ENCODE peak calls at places on chromosomes 11 and 22, in four cellular contexts. Y, M, A and B are unnamed samples. For H3K4me1, the result is how much of the 10 kb centered on the place peaks cover.

GRCh38 chr11:71182791-71183556 is 69.4 kb downstream of the SHANK2 start:
- DNase-seq in Y (no peak), M (no peak), A (no peak), B (no peak)

GRCh38 chr11:3095712-3096361 is 38.6 kb upstream of the CARS1 start:
- DNase-seq in Y (no peak), M (peak), A (peak), B (no peak)

GRCh38 chr11:121035823-121036222 is 11.9 kb downstream of the TBCEL start:
- DNase-seq in Y (no peak), M (no peak), A (no peak), B (no peak)

GRCh38 chr22:17095538-17095937 is 10.7 kb downstream of the IL17RA start:
- DNase-seq in Y (no peak), M (no peak), A (no peak), B (no peak)

GRCh38 chr11:69411257-69411924 is 70.1 kb upstream of the LINC01488 start:
- DNase-seq in Y (no peak), M (peak), A (no peak), B (no peak)

GRCh38 chr22:44201556-44202129 is 20.9 kb downstream of the PARVG start:
- DNase-seq in Y (no peak), M (no peak), A (no peak), B (no peak)

GRCh38 chr11:13140028-13140870 is 131.1 kb downstream of the RASSF10 start:
- DNase-seq in Y (no peak), M (peak), A (peak), B (no peak)

GRCh38 chr22:32531955-32532818 is 57.6 kb downstream of the FBXO7 start:
- DNase-seq in Y (no peak), M (no peak), A (peak), B (peak)

GRCh38 chr22:30866811-30867271 is 101.7 kb downstream of the MORC2 start:
- DNase-seq in Y (no peak), M (peak), A (no peak), B (no peak)

GRCh38 chr11:110086892-110087309 is 6.3 kb upstream of the ZC3H12C start:
- DNase-seq in Y (no peak), M (peak), A (no peak), B (no peak)

GRCh38 chr11:11555228-11555627 is 66.6 kb downstream of the GALNT18 start:
- DNase-seq in Y (no peak), M (no peak), A (peak), B (no peak)

GRCh38 chr11:119776031-119776636 is 47.1 kb upstream of the NECTIN1 start:
- DNase-seq in Y (no peak), M (no peak), A (no peak), B (no peak)

DNA sequence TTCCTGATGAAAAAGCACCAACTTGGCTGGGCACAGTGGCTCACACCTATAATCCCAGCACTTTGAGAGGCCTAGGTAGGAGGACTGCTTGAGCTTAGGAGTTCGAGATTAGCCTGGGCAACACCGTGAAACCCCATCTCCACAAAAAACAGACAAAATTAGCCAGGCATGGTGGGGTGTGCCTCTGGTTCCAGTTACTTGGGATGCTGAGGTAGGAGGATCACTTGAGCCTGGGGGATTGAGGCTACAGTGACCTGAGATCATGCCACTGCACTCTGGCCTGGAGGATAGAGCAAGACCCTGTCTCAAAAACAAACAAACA is 3.0 kb downstream of the HPS4 start:
- DNase-seq in Y (no peak), M (no peak), A (no peak), B (no peak)
- H3K4me1 ChIP-seq in Y (half or more), M (under half), A (half or more), B (under half)

GRCh38 chr11:34480339-34480738 is 33.3 kb downstream of the ELF5 start:
- DNase-seq in Y (no peak), M (peak), A (no peak), B (no peak)
- H3K4me1 ChIP-seq in Y (under half), M (under half), A (under half), B (under half)

DNA sequence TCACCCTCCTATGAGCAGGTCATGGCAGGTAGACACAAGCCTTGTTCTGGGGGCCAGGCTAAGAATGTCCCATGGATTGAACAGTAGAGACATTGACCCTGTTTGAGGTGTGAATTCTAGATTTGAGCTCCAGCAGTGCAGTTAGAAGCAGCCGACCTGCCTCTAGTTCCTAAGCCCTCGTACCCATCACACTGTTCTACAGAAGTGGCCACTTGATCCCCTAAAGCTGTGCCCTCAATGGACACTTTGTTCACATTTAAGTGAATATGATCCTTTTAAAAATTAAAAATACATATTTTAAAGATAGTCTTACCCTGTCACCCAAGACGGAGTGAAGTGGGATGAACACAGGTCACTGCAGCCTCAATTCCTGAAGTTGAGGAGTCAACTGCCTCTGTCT is 122.0 kb downstream of the MED15 start:
- DNase-seq in Y (no peak), M (no peak), A (no peak), B (no peak)
- H3K4me1 ChIP-seq in Y (under half), M (under half), A (under half), B (under half)

DNA sequence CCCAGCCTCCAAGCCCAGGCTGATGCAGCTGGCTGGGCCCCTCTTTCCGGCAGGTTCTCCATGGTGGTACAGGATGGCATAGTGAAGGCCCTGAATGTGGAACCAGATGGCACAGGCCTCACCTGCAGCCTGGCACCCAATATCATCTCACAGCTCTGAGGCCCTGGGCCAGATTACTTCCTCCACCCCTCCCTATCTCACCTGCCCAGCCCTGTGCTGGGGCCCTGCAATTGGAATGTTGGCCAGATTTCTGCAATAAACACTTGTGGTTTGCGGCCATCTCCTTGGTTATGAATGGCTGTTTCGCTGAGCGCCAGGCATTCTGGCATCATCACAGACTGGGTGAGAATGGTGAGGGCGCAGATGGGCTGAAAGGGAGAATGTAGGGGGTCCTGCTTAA is 3.6 kb downstream of the PRDX5 start:
- DNase-seq in Y (no peak), M (peak), A (peak), B (no peak)
- H3K4me1 ChIP-seq in Y (under half), M (under half), A (half or more), B (under half)

GRCh38 chr11:114080219-114080618 is 20.7 kb downstream of the ZBTB16 start:
- DNase-seq in Y (no peak), M (no peak), A (no peak), B (no peak)

GRCh38 chr11:114077482-114078305 is 18.2 kb downstream of the ZBTB16 start:
- DNase-seq in Y (peak), M (no peak), A (no peak), B (no peak)

GRCh38 chr11:114079406-114080072 is 20.0 kb downstream of the ZBTB16 start:
- DNase-seq in Y (no peak), M (no peak), A (no peak), B (no peak)

GRCh38 chr11:114076974-114077373 is 17.5 kb downstream of the ZBTB16 start:
- DNase-seq in Y (no peak), M (no peak), A (no peak), B (no peak)

GRCh38 chr11:114078423-114078822 is 18.9 kb downstream of the ZBTB16 start:
- DNase-seq in Y (no peak), M (no peak), A (no peak), B (no peak)
- H3K4me1 ChIP-seq in Y (under half), M (under half), A (half or more), B (under half)

DNA sequence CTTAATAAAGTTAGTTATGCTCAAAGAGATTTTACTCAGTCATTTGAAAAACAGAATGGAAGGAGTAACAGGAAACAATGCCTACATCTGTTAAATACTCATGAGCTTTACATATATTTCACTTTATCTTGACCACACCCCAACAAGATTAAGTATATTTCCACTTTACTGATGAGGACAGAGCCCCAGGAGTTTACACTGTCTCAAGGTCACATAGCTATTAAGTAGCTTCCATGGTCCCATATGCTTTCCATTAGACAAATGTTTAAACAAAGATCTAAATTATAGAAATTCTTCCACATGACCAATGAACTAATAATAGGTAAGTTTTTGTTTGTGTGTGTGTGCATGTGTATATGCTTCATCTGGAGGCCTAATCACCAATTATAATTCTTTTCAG is 30.2 kb downstream of the MRTFA start:
- DNase-seq in Y (no peak), M (no peak), A (no peak), B (no peak)
- H3K4me1 ChIP-seq in Y (under half), M (under half), A (half or more), B (under half)

GRCh38 chr22:22045576-22046335 is 63.2 kb upstream of the TOP3B start:
- DNase-seq in Y (no peak), M (no peak), A (no peak), B (no peak)

GRCh38 chr22:22046370-22046769 is 63.8 kb upstream of the TOP3B start:
- DNase-seq in Y (no peak), M (no peak), A (no peak), B (no peak)

GRCh38 chr22:22047776-22048175 is 65.2 kb upstream of the TOP3B start:
- DNase-seq in Y (no peak), M (no peak), A (no peak), B (no peak)

GRCh38 chr22:22048318-22048942 is 65.8 kb upstream of the TOP3B start:
- DNase-seq in Y (no peak), M (no peak), A (no peak), B (no peak)

GRCh38 chr22:22047266-22047665 is 64.7 kb upstream of the TOP3B start:
- DNase-seq in Y (no peak), M (no peak), A (no peak), B (no peak)
- H3K4me1 ChIP-seq in Y (under half), M (under half), A (under half), B (under half)

GRCh38 chr11:47257518-47258316 is at the start of gene NR1H3:
- DNase-seq in Y (no peak), M (peak), A (peak), B (peak)
- H3K4me1 ChIP-seq in Y (under half), M (under half), A (half or more), B (half or more)